ENCODE peak calls at places on chromosomes 12 and 14, in four cellular contexts. One of them, this sample, is unnamed.

GRCh38 chr12:106098691-106099200 is 40.0 kb downstream of the NUAK1 start:
- DNase-seq in GM03348: no peak
- DNase-seq in heart left ventricle: no peak
- DNase-seq in stimulated activated CD8-positive, alpha-beta memory T cell treated with anti-CD3 and anti-CD28 coated beads, Interleukin-12 subunit alpha, Interleukin-12 subunit beta, amount 100 ng/mL, for 1 hour: no peak
- DNase-seq in this sample: no peak

GRCh38 chr14:20477211-20477876 is 8.1 kb downstream of the PNP start:
- DNase-seq in stimulated activated CD8-positive, alpha-beta memory T cell treated with anti-CD3 and anti-CD28 coated beads, Interleukin-12 subunit alpha, Interleukin-12 subunit beta, amount 100 ng/mL, for 1 hour: peak
- DNase-seq in GM03348: no peak
- DNase-seq in heart left ventricle: peak
- DNase-seq in this sample: no peak

GRCh38 chr14:69175130-69175529 is 16.2 kb upstream of the EXD2 start:
- DNase-seq in heart left ventricle: no peak
- DNase-seq in stimulated activated CD8-positive, alpha-beta memory T cell treated with anti-CD3 and anti-CD28 coated beads, Interleukin-12 subunit alpha, Interleukin-12 subunit beta, amount 100 ng/mL, for 1 hour: no peak
- DNase-seq in GM03348: no peak
- DNase-seq in this sample: no peak

GRCh38 chr12:130764475-130765185 is 48.5 kb upstream of the RIMBP2 start:
- DNase-seq in stimulated activated CD8-positive, alpha-beta memory T cell treated with anti-CD3 and anti-CD28 coated beads, Interleukin-12 subunit alpha, Interleukin-12 subunit beta, amount 100 ng/mL, for 1 hour: no peak
- DNase-seq in GM03348: peak
- DNase-seq in heart left ventricle: no peak
- DNase-seq in this sample: peak

GRCh38 chr14:49212721-49213120 is 373.5 kb downstream of the RPS29 start:
- DNase-seq in heart left ventricle: no peak
- DNase-seq in GM03348: no peak
- DNase-seq in stimulated activated CD8-positive, alpha-beta memory T cell treated with anti-CD3 and anti-CD28 coated beads, Interleukin-12 subunit alpha, Interleukin-12 subunit beta, amount 100 ng/mL, for 1 hour: no peak
- DNase-seq in this sample: no peak

GRCh38 chr14:105120056-105120455 is 48.5 kb downstream of the JAG2 start:
- DNase-seq in GM03348: no peak
- DNase-seq in stimulated activated CD8-positive, alpha-beta memory T cell treated with anti-CD3 and anti-CD28 coated beads, Interleukin-12 subunit alpha, Interleukin-12 subunit beta, amount 100 ng/mL, for 1 hour: no peak
- DNase-seq in heart left ventricle: no peak
- DNase-seq in this sample: no peak

GRCh38 chr14:37595809-37596595 is 573 bp downstream of the TTC6 start:
- DNase-seq in heart left ventricle: no peak
- DNase-seq in GM03348: no peak
- DNase-seq in stimulated activated CD8-positive, alpha-beta memory T cell treated with anti-CD3 and anti-CD28 coated beads, Interleukin-12 subunit alpha, Interleukin-12 subunit beta, amount 100 ng/mL, for 1 hour: no peak
- DNase-seq in this sample: peak

GRCh38 chr14:52175982-52176502 is 91.5 kb upstream of the PTGDR start:
- DNase-seq in GM03348: no peak
- DNase-seq in heart left ventricle: no peak
- DNase-seq in stimulated activated CD8-positive, alpha-beta memory T cell treated with anti-CD3 and anti-CD28 coated beads, Interleukin-12 subunit alpha, Interleukin-12 subunit beta, amount 100 ng/mL, for 1 hour: peak
- DNase-seq in this sample: no peak

GRCh38 chr12:94516985-94517384 is 57.3 kb upstream of the CEP83 start:
- DNase-seq in heart left ventricle: no peak
- DNase-seq in stimulated activated CD8-positive, alpha-beta memory T cell treated with anti-CD3 and anti-CD28 coated beads, Interleukin-12 subunit alpha, Interleukin-12 subunit beta, amount 100 ng/mL, for 1 hour: no peak
- DNase-seq in GM03348: no peak
- DNase-seq in this sample: no peak

GRCh38 chr12:18998343-18999270 is 130.9 kb upstream of the PLEKHA5 start:
- DNase-seq in heart left ventricle: no peak
- DNase-seq in stimulated activated CD8-positive, alpha-beta memory T cell treated with anti-CD3 and anti-CD28 coated beads, Interleukin-12 subunit alpha, Interleukin-12 subunit beta, amount 100 ng/mL, for 1 hour: no peak
- DNase-seq in GM03348: peak
- DNase-seq in this sample: no peak

GRCh38 chr14:89419973-89420482 is 3.0 kb upstream of the FOXN3 start:
- DNase-seq in GM03348: no peak
- DNase-seq in stimulated activated CD8-positive, alpha-beta memory T cell treated with anti-CD3 and anti-CD28 coated beads, Interleukin-12 subunit alpha, Interleukin-12 subunit beta, amount 100 ng/mL, for 1 hour: no peak
- DNase-seq in heart left ventricle: no peak
- DNase-seq in this sample: no peak

GRCh38 chr12:72209096-72209495 is 63.1 kb upstream of the TRHDE start:
- DNase-seq in stimulated activated CD8-positive, alpha-beta memory T cell treated with anti-CD3 and anti-CD28 coated beads, Interleukin-12 subunit alpha, Interleukin-12 subunit beta, amount 100 ng/mL, for 1 hour: no peak
- DNase-seq in heart left ventricle: no peak
- DNase-seq in GM03348: no peak
- DNase-seq in this sample: no peak

GRCh38 chr12:49703647-49704137 is 3.5 kb downstream of the FMNL3 start:
- DNase-seq in GM03348: peak
- DNase-seq in heart left ventricle: no peak
- DNase-seq in stimulated activated CD8-positive, alpha-beta memory T cell treated with anti-CD3 and anti-CD28 coated beads, Interleukin-12 subunit alpha, Interleukin-12 subunit beta, amount 100 ng/mL, for 1 hour: no peak
- DNase-seq in this sample: no peak

GRCh38 chr14:34711169-34711568 is 3.2 kb downstream of the CFL2 start:
- DNase-seq in GM03348: peak
- DNase-seq in stimulated activated CD8-positive, alpha-beta memory T cell treated with anti-CD3 and anti-CD28 coated beads, Interleukin-12 subunit alpha, Interleukin-12 subunit beta, amount 100 ng/mL, for 1 hour: no peak
- DNase-seq in heart left ventricle: peak
- DNase-seq in this sample: no peak

GRCh38 chr12:27284751-27285150 is 40.7 kb downstream of the STK38L start:
- DNase-seq in GM03348: peak
- DNase-seq in heart left ventricle: no peak
- DNase-seq in stimulated activated CD8-positive, alpha-beta memory T cell treated with anti-CD3 and anti-CD28 coated beads, Interleukin-12 subunit alpha, Interleukin-12 subunit beta, amount 100 ng/mL, for 1 hour: no peak
- DNase-seq in this sample: no peak

GRCh38 chr12:124174949-124175348 is 119.9 kb upstream of the RFLNA start:
- DNase-seq in stimulated activated CD8-positive, alpha-beta memory T cell treated with anti-CD3 and anti-CD28 coated beads, Interleukin-12 subunit alpha, Interleukin-12 subunit beta, amount 100 ng/mL, for 1 hour: no peak
- DNase-seq in heart left ventricle: no peak
- DNase-seq in GM03348: peak
- DNase-seq in this sample: no peak

GRCh38 chr12:51886021-51886710 is 1.7 kb upstream of the ANKRD33 start:
- DNase-seq in stimulated activated CD8-positive, alpha-beta memory T cell treated with anti-CD3 and anti-CD28 coated beads, Interleukin-12 subunit alpha, Interleukin-12 subunit beta, amount 100 ng/mL, for 1 hour: peak
- DNase-seq in heart left ventricle: peak
- DNase-seq in GM03348: peak
- DNase-seq in this sample: peak

GRCh38 chr14:50363734-50364113 is 33.0 kb downstream of the CDKL1 start:
- DNase-seq in GM03348: peak
- DNase-seq in stimulated activated CD8-positive, alpha-beta memory T cell treated with anti-CD3 and anti-CD28 coated beads, Interleukin-12 subunit alpha, Interleukin-12 subunit beta, amount 100 ng/mL, for 1 hour: peak
- DNase-seq in heart left ventricle: no peak
- DNase-seq in this sample: no peak

GRCh38 chr12:104573-105081 is 38.1 kb downstream of the IQSEC3 start:
- DNase-seq in heart left ventricle: no peak
- DNase-seq in GM03348: no peak
- DNase-seq in stimulated activated CD8-positive, alpha-beta memory T cell treated with anti-CD3 and anti-CD28 coated beads, Interleukin-12 subunit alpha, Interleukin-12 subunit beta, amount 100 ng/mL, for 1 hour: no peak
- DNase-seq in this sample: no peak

GRCh38 chr12:21276826-21277225 is 57.9 kb downstream of the SLCO1A2 start:
- DNase-seq in heart left ventricle: no peak
- DNase-seq in stimulated activated CD8-positive, alpha-beta memory T cell treated with anti-CD3 and anti-CD28 coated beads, Interleukin-12 subunit alpha, Interleukin-12 subunit beta, amount 100 ng/mL, for 1 hour: no peak
- DNase-seq in GM03348: no peak
- DNase-seq in this sample: no peak

GRCh38 chr12:68089101-68089500 is 70.4 kb downstream of the IFNG start:
- DNase-seq in heart left ventricle: no peak
- DNase-seq in stimulated activated CD8-positive, alpha-beta memory T cell treated with anti-CD3 and anti-CD28 coated beads, Interleukin-12 subunit alpha, Interleukin-12 subunit beta, amount 100 ng/mL, for 1 hour: no peak
- DNase-seq in GM03348: no peak
- DNase-seq in this sample: no peak

GRCh38 chr12:52044284-52044983 is 6.8 kb upstream of the NR4A1 start:
- DNase-seq in GM03348: peak
- DNase-seq in heart left ventricle: peak
- DNase-seq in stimulated activated CD8-positive, alpha-beta memory T cell treated with anti-CD3 and anti-CD28 coated beads, Interleukin-12 subunit alpha, Interleukin-12 subunit beta, amount 100 ng/mL, for 1 hour: no peak
- DNase-seq in this sample: no peak

GRCh38 chr12:5498081-5498480 is 66.2 kb downstream of the NTF3 start:
- DNase-seq in heart left ventricle: no peak
- DNase-seq in GM03348: no peak
- DNase-seq in stimulated activated CD8-positive, alpha-beta memory T cell treated with anti-CD3 and anti-CD28 coated beads, Interleukin-12 subunit alpha, Interleukin-12 subunit beta, amount 100 ng/mL, for 1 hour: no peak
- DNase-seq in this sample: no peak

GRCh38 chr12:31589582-31589895 is 1.4 kb downstream of the DENND5B start:
- DNase-seq in heart left ventricle: peak
- DNase-seq in stimulated activated CD8-positive, alpha-beta memory T cell treated with anti-CD3 and anti-CD28 coated beads, Interleukin-12 subunit alpha, Interleukin-12 subunit beta, amount 100 ng/mL, for 1 hour: no peak
- DNase-seq in GM03348: peak
- DNase-seq in this sample: no peak

GRCh38 chr12:53561590-53561953 is 54.3 kb upstream of the NPFF start:
- DNase-seq in stimulated activated CD8-positive, alpha-beta memory T cell treated with anti-CD3 and anti-CD28 coated beads, Interleukin-12 subunit alpha, Interleukin-12 subunit beta, amount 100 ng/mL, for 1 hour: no peak
- DNase-seq in GM03348: peak
- DNase-seq in heart left ventricle: no peak
- DNase-seq in this sample: peak

GRCh38 chr12:47361389-47362031 is 281.8 kb upstream of the AMIGO2 start:
- DNase-seq in heart left ventricle: peak
- DNase-seq in stimulated activated CD8-positive, alpha-beta memory T cell treated with anti-CD3 and anti-CD28 coated beads, Interleukin-12 subunit alpha, Interleukin-12 subunit beta, amount 100 ng/mL, for 1 hour: no peak
- DNase-seq in GM03348: no peak
- DNase-seq in this sample: peak

GRCh38 chr14:94654071-94654974 is 42.1 kb downstream of the SERPINA3 start:
- DNase-seq in GM03348: no peak
- DNase-seq in stimulated activated CD8-positive, alpha-beta memory T cell treated with anti-CD3 and anti-CD28 coated beads, Interleukin-12 subunit alpha, Interleukin-12 subunit beta, amount 100 ng/mL, for 1 hour: no peak
- DNase-seq in heart left ventricle: no peak
- DNase-seq in this sample: no peak

GRCh38 chr12:77163068-77163810 is 97.9 kb upstream of the E2F7 start:
- DNase-seq in heart left ventricle: no peak
- DNase-seq in stimulated activated CD8-positive, alpha-beta memory T cell treated with anti-CD3 and anti-CD28 coated beads, Interleukin-12 subunit alpha, Interleukin-12 subunit beta, amount 100 ng/mL, for 1 hour: no peak
- DNase-seq in GM03348: no peak
- DNase-seq in this sample: no peak

GRCh38 chr12:53956914-53957536 is 2.3 kb downstream of the HOXC12 start:
- DNase-seq in heart left ventricle: no peak
- DNase-seq in GM03348: no peak
- DNase-seq in stimulated activated CD8-positive, alpha-beta memory T cell treated with anti-CD3 and anti-CD28 coated beads, Interleukin-12 subunit alpha, Interleukin-12 subunit beta, amount 100 ng/mL, for 1 hour: no peak
- DNase-seq in this sample: no peak

GRCh38 chr12:68374315-68374982 is 42.3 kb upstream of the MDM1 start:
- DNase-seq in GM03348: no peak
- DNase-seq in heart left ventricle: no peak
- DNase-seq in stimulated activated CD8-positive, alpha-beta memory T cell treated with anti-CD3 and anti-CD28 coated beads, Interleukin-12 subunit alpha, Interleukin-12 subunit beta, amount 100 ng/mL, for 1 hour: no peak
- DNase-seq in this sample: no peak

GRCh38 chr12:32151081-32151480 is 44.4 kb downstream of the BICD1 start:
- DNase-seq in stimulated activated CD8-positive, alpha-beta memory T cell treated with anti-CD3 and anti-CD28 coated beads, Interleukin-12 subunit alpha, Interleukin-12 subunit beta, amount 100 ng/mL, for 1 hour: no peak
- DNase-seq in GM03348: no peak
- DNase-seq in heart left ventricle: no peak
- DNase-seq in this sample: no peak

GRCh38 chr12:20602671-20603402 is 92.3 kb upstream of the SLCO1C1 start:
- DNase-seq in stimulated activated CD8-positive, alpha-beta memory T cell treated with anti-CD3 and anti-CD28 coated beads, Interleukin-12 subunit alpha, Interleukin-12 subunit beta, amount 100 ng/mL, for 1 hour: no peak
- DNase-seq in GM03348: peak
- DNase-seq in heart left ventricle: no peak
- DNase-seq in this sample: no peak

GRCh38 chr12:3698218-3698974 is 54.5 kb downstream of the CRACR2A start:
- DNase-seq in stimulated activated CD8-positive, alpha-beta memory T cell treated with anti-CD3 and anti-CD28 coated beads, Interleukin-12 subunit alpha, Interleukin-12 subunit beta, amount 100 ng/mL, for 1 hour: no peak
- DNase-seq in GM03348: peak
- DNase-seq in heart left ventricle: no peak
- DNase-seq in this sample: no peak